ENCODE peak calls at places on chromosomes 13 and 19, in four cellular contexts. L, H, C and X are unnamed samples.

GRCh38 chr19:40232479-40232878 is 6.0 kb upstream of the CCNP start:
- DNase-seq in C (no peak), L (no peak), H (no peak), X (no peak)

GRCh38 chr13:52851153-52851962 is 2.9 kb upstream of the PCDH8 start:
- DNase-seq in H (peak), L (peak), C (peak), X (peak)

GRCh38 chr19:32448026-32448425 is 42.5 kb downstream of the DPY19L3 start:
- DNase-seq in C (no peak), L (no peak), H (no peak), X (no peak)

GRCh38 chr13:46686171-46686570 is 110.8 kb downstream of the ESD start:
- DNase-seq in C (no peak), L (no peak), H (no peak), X (no peak)

GRCh38 chr13:59635591-59635990 is 528.1 kb downstream of the DIAPH3 start:
- DNase-seq in H (peak), C (no peak), L (no peak), X (peak)

GRCh38 chr19:805161-805561 is 7.9 kb downstream of the PTBP1 start:
- DNase-seq in L (no peak), C (no peak), H (no peak), X (no peak)

GRCh38 chr19:4807188-4807587 is 15.7 kb downstream of the FEM1A start:
- DNase-seq in H (peak), C (no peak), L (no peak), X (no peak)

GRCh38 chr13:23289917-23290357 is 109.2 kb downstream of the SGCG start:
- DNase-seq in C (peak), L (no peak), H (peak), X (peak)

GRCh38 chr19:16888629-16889371 is at the start of gene F2RL3:
- DNase-seq in C (peak), L (no peak), H (no peak), X (no peak)

GRCh38 chr19:50264483-50265186 is 61.2 kb downstream of the MYH14 start:
- DNase-seq in C (peak), L (no peak), H (no peak), X (peak)

GRCh38 chr19:16542894-16543498 is 759 bp upstream of the CHERP start:
- DNase-seq in L (no peak), H (peak), C (peak), X (peak)